ENCODE peak calls at places on chromosomes 4 and X, in seven cellular contexts. X is endothelial cell of umbilical vein, Q is psoas muscle, D is neuronal stem cell, L is kidney, P is PC-3, G is right atrium auricular region. B is an unnamed sample.

GRCh38 chr4:165331316-165331715 is 3.8 kb downstream of the MSMO1 start:
- DNase-seq in Q (no peak), P (no peak), X (no peak), D (no peak), L (no peak), G (no peak), B (no peak)

GRCh38 chrX:45083314-45083713 is 117.4 kb downstream of the DIPK2B start:
- DNase-seq in X (peak), D (no peak), G (no peak), L (no peak), Q (no peak), P (no peak), B (no peak)

GRCh38 chr4:151426513-151426912 is 17.5 kb downstream of the FHIP1A start:
- DNase-seq in G (no peak), X (no peak), D (no peak), Q (no peak), P (no peak), L (no peak), B (no peak)

GRCh38 chr4:98586231-98586630 is 72.2 kb downstream of the TSPAN5 start:
- DNase-seq in L (no peak), G (no peak), D (no peak), P (no peak), X (no peak), Q (no peak), B (no peak)

GRCh38 chr4:80134936-80135701 is 62.1 kb upstream of the ANTXR2 start:
- DNase-seq in Q (no peak), X (peak), D (no peak), P (peak), G (no peak), L (no peak), B (no peak)

GRCh38 chrX:150372280-150372679 is 9.2 kb downstream of the MAMLD1 start:
- DNase-seq in D (no peak), X (no peak), Q (no peak), L (no peak), G (no peak), P (no peak), B (no peak)

GRCh38 chrX:154539077-154539476 is 7.6 kb downstream of the G6PD start:
- DNase-seq in X (no peak), Q (no peak), D (no peak), P (no peak), L (no peak), G (no peak), B (no peak)

GRCh38 chr4:176492648-176493302 is 173.0 kb downstream of the SPCS3 start:
- DNase-seq in P (peak), G (no peak), D (no peak), L (no peak), Q (no peak), X (peak), B (no peak)

GRCh38 chrX:125436855-125437254 is 117.2 kb downstream of the TEX13C start:
- DNase-seq in X (no peak), P (peak), Q (no peak), G (no peak), L (no peak), D (peak), B (no peak)

GRCh38 chr4:121674696-121675095 is 22.1 kb downstream of the ANXA5 start:
- DNase-seq in X (no peak), P (no peak), G (no peak), L (no peak), Q (no peak), D (no peak), B (no peak)

GRCh38 chr4:94576163-94576562 is 124.4 kb downstream of the PDLIM5 start:
- DNase-seq in Q (no peak), L (no peak), G (no peak), X (no peak), D (no peak), P (no peak), B (no peak)

GRCh38 chrX:67651437-67652142 is 107.8 kb downstream of the AR start:
- DNase-seq in P (no peak), X (no peak), D (no peak), L (no peak), Q (no peak), G (no peak), B (no peak)

GRCh38 chrX:47607091-47607490 is 12.6 kb downstream of the SYN1 start:
- DNase-seq in Q (no peak), L (no peak), D (no peak), P (no peak), G (no peak), X (no peak), B (no peak)

GRCh38 chr4:163398238-163398637 is 54.5 kb downstream of the NPY5R start:
- DNase-seq in L (no peak), G (no peak), P (no peak), Q (no peak), X (no peak), D (no peak), B (no peak)

GRCh38 chr4:122539861-122540465 is 80.9 kb downstream of the IL21 start:
- DNase-seq in P (no peak), D (no peak), G (no peak), L (no peak), Q (no peak), X (peak), B (no peak)

GRCh38 chr4:59612235-59612634 is 1587.9 kb upstream of the ADGRL3 start:
- DNase-seq in G (no peak), D (no peak), L (no peak), P (peak), Q (no peak), X (no peak), B (no peak)

GRCh38 chr4:141771889-141772830 is 135.8 kb downstream of the IL15 start:
- DNase-seq in D (no peak), L (no peak), P (no peak), G (no peak), Q (no peak), X (no peak), B (no peak)

GRCh38 chr4:123081971-123082370 is 159.6 kb upstream of the NUDT6 start:
- DNase-seq in L (no peak), D (no peak), G (no peak), Q (no peak), P (no peak), X (no peak), B (no peak)

GRCh38 chrX:12685541-12685940 is 105.7 kb upstream of the PRPS2 start:
- DNase-seq in G (no peak), P (peak), D (no peak), Q (no peak), L (no peak), X (no peak), B (no peak)

GRCh38 chrX:10121787-10122186 is 35.0 kb upstream of the CLCN4 start:
- DNase-seq in Q (no peak), G (no peak), L (peak), D (no peak), X (no peak), P (no peak), B (no peak)

GRCh38 chr4:99723555-99724450 is 66.2 kb upstream of the C4orf54 start:
- DNase-seq in L (no peak), D (no peak), P (peak), Q (peak), G (peak), X (peak), B (peak)

GRCh38 chrX:48648299-48648698 is 35.3 kb upstream of the WAS start:
- DNase-seq in G (peak), P (peak), Q (peak), L (no peak), D (no peak), X (peak), B (peak)

GRCh38 chr4:108933046-108933445 is 170.2 kb upstream of the ETNPPL start:
- DNase-seq in Q (no peak), P (no peak), L (no peak), D (no peak), X (no peak), G (no peak), B (no peak)

GRCh38 chrX:526295-527224 is 104.0 kb upstream of the SHOX start:
- DNase-seq in X (no peak), Q (no peak), D (no peak), P (peak), L (no peak), G (no peak), B (no peak)

GRCh38 chr4:78599931-78600375 is 48.4 kb downstream of the ANXA3 start:
- DNase-seq in X (peak), P (no peak), G (no peak), D (no peak), Q (no peak), L (no peak), B (no peak)

GRCh38 chr4:37765741-37766140 is 60.7 kb upstream of the PGM2 start:
- DNase-seq in D (no peak), G (no peak), Q (no peak), X (no peak), P (no peak), L (no peak), B (no peak)

GRCh38 chr4:136803430-136803829 is 728.9 kb downstream of the PCDH18 start:
- DNase-seq in G (no peak), L (no peak), Q (no peak), D (no peak), P (no peak), X (peak), B (no peak)

GRCh38 chr4:34318773-34319172 is 1925.5 kb downstream of the ARAP2 start:
- DNase-seq in Q (no peak), G (no peak), X (no peak), D (no peak), P (no peak), L (no peak), B (no peak)

GRCh38 chrX:51614353-51614752 is 4.4 kb downstream of the CENPVL3 start:
- DNase-seq in G (no peak), X (peak), D (no peak), P (peak), L (no peak), Q (no peak), B (no peak)

GRCh38 chr4:53840643-53841042 is 223.8 kb downstream of the CHIC2 start:
- DNase-seq in X (no peak), P (peak), D (no peak), Q (no peak), G (no peak), L (no peak), B (no peak)

GRCh38 chrX:3679669-3680068 is 33.8 kb downstream of the PRKX start:
- DNase-seq in X (no peak), Q (no peak), D (no peak), P (no peak), L (no peak), G (no peak), B (no peak)

GRCh38 chrX:3678287-3678686 is 35.2 kb downstream of the PRKX start:
- DNase-seq in Q (no peak), D (no peak), G (no peak), X (no peak), P (no peak), L (peak), B (no peak)

DNA sequence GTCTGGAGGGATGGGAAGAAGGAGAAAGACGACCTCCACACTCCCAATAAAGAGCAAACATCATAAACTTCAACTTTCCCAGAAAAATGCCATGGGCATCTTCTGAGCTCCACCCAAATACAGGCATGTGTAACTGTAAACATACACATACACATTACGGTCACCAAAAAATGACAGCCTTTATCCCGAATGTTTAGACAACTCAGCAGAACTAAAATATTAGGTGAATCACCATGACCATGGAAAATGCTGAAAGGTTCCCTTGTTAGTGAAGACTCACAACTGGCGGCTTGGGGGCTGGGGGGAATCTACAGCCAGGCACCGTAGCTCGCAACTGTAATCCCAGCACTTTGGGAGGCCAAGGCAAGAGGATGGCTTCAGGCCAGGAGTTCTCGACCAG is 33.0 kb downstream of the PRKX start:
- DNase-seq in Q (no peak), G (no peak), X (no peak), L (peak), D (no peak), P (peak), B (no peak)
- H3K27ac ChIP-seq in Q (no peak), G (no peak), X (no peak), L (no peak), D (no peak), P (no peak), B (no peak)

GRCh38 chr4:184385705-184386141 is 88.6 kb downstream of the IRF2 start:
- DNase-seq in Q (no peak), G (no peak), P (no peak), D (no peak), L (no peak), X (peak), B (peak)

GRCh38 chr4:184386271-184386781 is 88.0 kb downstream of the IRF2 start:
- DNase-seq in D (no peak), P (no peak), L (no peak), G (no peak), X (no peak), Q (no peak), B (no peak)

GRCh38 chr4:184388106-184388505 is 86.2 kb downstream of the IRF2 start:
- DNase-seq in X (no peak), G (no peak), D (no peak), Q (no peak), L (no peak), P (no peak), B (no peak)

GRCh38 chr4:184384810-184385557 is 89.4 kb downstream of the IRF2 start:
- DNase-seq in X (no peak), G (no peak), D (no peak), P (no peak), L (no peak), Q (no peak), B (no peak)

GRCh38 chr4:184387351-184387750 is 87.0 kb downstream of the IRF2 start:
- DNase-seq in L (no peak), G (no peak), Q (no peak), X (no peak), P (no peak), D (no peak), B (no peak)
- H3K27ac ChIP-seq in L (no peak), G (peak), Q (peak), X (no peak), P (no peak), D (no peak), B (peak)

GRCh38 chr4:4659871-4660651 is 118.2 kb upstream of the STX18 start:
- DNase-seq in D (no peak), P (peak), Q (no peak), G (no peak), L (no peak), X (peak), B (peak)
- H3K27ac ChIP-seq in D (no peak), P (peak), Q (no peak), G (no peak), L (no peak), X (peak), B (peak)

GRCh38 chrX:115029869-115030564 is 12.6 kb upstream of the IL13RA2 start:
- DNase-seq in P (no peak), L (no peak), D (no peak), Q (no peak), G (no peak), X (peak), B (no peak)

GRCh38 chrX:115036029-115036428 is 18.6 kb upstream of the IL13RA2 start:
- DNase-seq in P (no peak), D (no peak), Q (no peak), X (no peak), G (no peak), L (no peak), B (no peak)

GRCh38 chrX:115031989-115032388 is 14.6 kb upstream of the IL13RA2 start:
- DNase-seq in Q (no peak), G (no peak), D (no peak), L (no peak), X (no peak), P (peak), B (no peak)

DNA sequence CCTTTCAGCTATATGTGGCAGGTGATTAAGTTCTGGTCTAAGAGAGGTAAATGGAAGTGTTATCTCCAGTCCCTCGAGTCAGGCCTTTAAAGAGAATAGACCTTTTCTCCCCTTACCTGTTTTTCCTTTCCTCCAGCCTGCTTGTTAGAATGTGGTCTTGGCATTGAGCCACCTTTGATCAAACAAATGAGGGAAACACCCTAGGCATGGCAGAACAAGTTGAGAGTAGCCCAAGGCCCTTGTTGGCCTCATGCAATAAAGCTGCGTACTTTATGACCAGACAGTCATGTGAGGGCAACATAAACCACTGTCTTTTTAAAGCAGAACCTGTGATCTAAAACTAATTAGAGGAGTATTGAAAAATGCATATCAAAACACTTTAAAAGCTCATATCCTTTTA is 13.2 kb upstream of the IL13RA2 start:
- DNase-seq in Q (no peak), G (no peak), D (no peak), X (no peak), P (peak), L (no peak), B (no peak)
- H3K27ac ChIP-seq in Q (no peak), G (peak), D (no peak), X (peak), P (peak), L (no peak), B (no peak)

DNA sequence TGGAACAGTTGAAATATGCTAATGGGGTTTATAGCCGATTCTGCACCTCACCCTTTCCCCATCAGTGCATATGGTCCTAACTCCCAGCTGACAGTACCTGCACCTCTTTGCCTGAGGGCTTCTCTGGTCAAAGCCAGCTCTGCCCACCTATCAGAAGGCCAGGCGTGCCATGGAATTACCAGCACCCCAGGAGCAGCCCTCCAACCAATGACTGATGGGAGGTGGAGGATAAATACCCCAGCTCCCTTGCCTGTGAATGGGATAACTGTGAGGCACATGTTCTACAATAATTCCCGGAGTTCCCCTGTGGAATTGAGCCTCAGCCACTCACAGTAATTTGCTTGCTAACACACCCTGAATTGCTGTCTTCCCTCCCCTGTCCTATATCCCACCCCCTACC is 572.0 kb downstream of the BCOR start:
- DNase-seq in P (no peak), Q (no peak), L (no peak), G (no peak), X (no peak), D (no peak), B (no peak)
- H3K27ac ChIP-seq in P (no peak), Q (no peak), L (no peak), G (no peak), X (no peak), D (no peak), B (no peak)

DNA sequence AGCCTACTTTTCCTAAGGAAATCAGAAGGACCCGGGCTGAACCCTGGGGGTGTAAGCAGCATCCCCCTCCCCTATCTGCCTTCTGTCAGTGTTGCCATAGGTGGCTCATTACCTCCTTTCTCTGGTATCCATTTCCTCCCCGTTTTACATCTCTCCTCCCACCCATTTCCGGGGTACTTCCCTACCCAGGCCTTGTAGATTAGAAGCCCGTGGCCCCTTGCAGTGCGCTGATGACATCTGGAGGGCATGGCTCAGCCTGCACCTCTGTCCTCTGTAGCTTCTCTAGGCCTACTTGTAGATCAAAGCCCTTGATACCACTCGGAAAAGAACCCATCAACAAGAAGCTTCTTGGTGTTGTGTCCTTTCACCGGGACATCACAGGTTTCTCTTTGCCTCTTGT is 71.8 kb downstream of the NBDY start:
- DNase-seq in L (no peak), D (no peak), Q (no peak), P (no peak), G (no peak), X (no peak), B (no peak)
- H3K27ac ChIP-seq in L (no peak), D (no peak), Q (no peak), P (no peak), G (no peak), X (no peak), B (no peak)

GRCh38 chrX:107654778-107655761 is 26.8 kb downstream of the PRPS1 start:
- DNase-seq in G (peak), X (peak), P (peak), D (peak), L (peak), Q (peak), B (peak)
- H3K27ac ChIP-seq in G (no peak), X (peak), P (peak), D (no peak), L (no peak), Q (peak), B (peak)

GRCh38 chr4:25863906-25864418 is 1.2 kb upstream of the SEL1L3 start:
- DNase-seq in L (no peak), D (no peak), Q (no peak), X (no peak), P (no peak), G (no peak), B (no peak)

GRCh38 chr4:25863347-25863784 is 578 bp upstream of the SEL1L3 start:
- DNase-seq in P (peak), X (no peak), Q (no peak), L (peak), G (no peak), D (peak), B (no peak)

GRCh38 chr4:25870081-25870480 is 7.3 kb upstream of the SEL1L3 start:
- DNase-seq in G (no peak), L (no peak), Q (no peak), D (no peak), X (no peak), P (no peak), B (no peak)

GRCh38 chr4:25865586-25865985 is 2.8 kb upstream of the SEL1L3 start:
- DNase-seq in L (peak), G (no peak), D (no peak), P (peak), Q (no peak), X (no peak), B (no peak)

DNA sequence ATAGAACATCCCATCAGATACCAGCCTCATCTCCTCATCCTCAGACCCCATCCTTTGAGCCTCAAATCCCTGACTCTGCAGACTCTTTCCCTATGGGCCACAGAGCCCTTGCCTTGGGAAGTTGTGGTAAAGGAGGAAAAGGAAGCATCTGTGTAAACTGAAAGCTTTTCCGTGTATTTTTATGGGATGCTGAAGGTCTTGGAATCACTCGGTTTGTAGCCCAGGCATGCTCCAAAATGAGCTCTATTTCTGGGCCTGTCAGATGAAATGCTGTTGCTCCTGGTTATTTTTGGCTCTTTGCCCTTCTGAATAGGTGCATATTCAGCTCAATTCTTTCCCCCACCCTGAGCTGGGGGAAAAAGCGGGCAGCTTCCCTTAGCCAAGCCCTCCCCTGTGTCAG is 5.0 kb upstream of the SEL1L3 start:
- DNase-seq in G (no peak), D (no peak), X (peak), P (no peak), Q (no peak), L (no peak), B (no peak)
- H3K27ac ChIP-seq in G (no peak), D (no peak), X (no peak), P (no peak), Q (no peak), L (no peak), B (no peak)